ENCODE peak calls at places on chromosome 13, in five cellular contexts. E is IMR-90, S is AG10803, B is small intestine, Z is lower leg skin. P is an unnamed sample.

GRCh38 chr13:91361755-91362271 is 14.3 kb downstream of the MIR17HG start:
- DNase-seq in E (no peak), S (no peak), B (no peak), Z (no peak), P (no peak)

GRCh38 chr13:49308104-49308875 is 60.6 kb downstream of the CDADC1 start:
- DNase-seq in E (peak; percentile 66), S (peak; percentile 73), B (no peak), Z (peak; percentile 88), P (peak; percentile 88)

GRCh38 chr13:107421028-107421427 is 794.3 kb downstream of the LIG4 start:
- DNase-seq in E (peak; percentile 75), S (no peak), B (no peak), Z (no peak), P (no peak)

GRCh38 chr13:94968040-94968756 is 255.9 kb upstream of the SOX21 start:
- DNase-seq in E (no peak), S (no peak), B (no peak), Z (no peak), P (no peak)

GRCh38 chr13:24680258-24680920 is at the start of gene ATP12A:
- DNase-seq in E (no peak), S (no peak), B (no peak), Z (no peak), P (no peak)

GRCh38 chr13:26563713-26564112 is 6.2 kb downstream of the WASF3 start:
- DNase-seq in E (no peak), S (no peak), B (no peak), Z (no peak), P (no peak)

GRCh38 chr13:31049833-31050232 is 111.9 kb downstream of the HSPH1 start:
- DNase-seq in E (no peak), S (no peak), B (no peak), Z (no peak), P (no peak)

GRCh38 chr13:48000559-48001126 is 430 bp downstream of the SUCLA2 start:
- DNase-seq in E (peak; percentile 2), S (no peak), B (peak; percentile 37), Z (no peak), P (no peak)

GRCh38 chr13:62556973-62557372 is 1141.3 kb upstream of the PCDH20 start:
- DNase-seq in E (peak; percentile 8), S (no peak), B (no peak), Z (no peak), P (no peak)

DNA sequence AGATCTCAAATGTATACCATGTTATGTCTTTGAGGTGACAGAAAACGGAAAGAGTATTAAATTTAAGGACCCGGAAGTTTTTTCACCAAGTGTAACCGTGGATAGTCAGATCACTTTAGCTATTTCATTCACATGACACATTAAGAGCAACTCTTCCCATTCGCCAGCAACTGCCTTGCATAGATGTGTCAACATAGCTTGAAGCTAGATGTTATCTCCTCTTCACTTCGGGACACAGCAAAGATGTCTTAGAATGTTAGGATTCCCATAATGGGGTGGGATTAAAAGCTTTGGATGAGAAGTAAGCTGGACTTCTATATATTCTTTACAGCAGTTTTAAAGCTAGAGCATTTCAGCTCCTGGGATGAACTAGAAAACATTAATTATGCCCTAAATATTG is 1135.9 kb upstream of the PCDH20 start:
- DNase-seq in E (no peak), S (no peak), B (no peak), Z (no peak), P (no peak)
- H3K4me3 ChIP-seq in E (no peak overlapping the region), S (no peak overlapping the region), B (no peak overlapping the region), Z (no peak overlapping the region), P (no peak overlapping the region)

GRCh38 chr13:40564342-40564997 is 102.0 kb downstream of the FOXO1 start:
- DNase-seq in E (no peak), S (no peak), B (no peak), Z (no peak), P (no peak)

GRCh38 chr13:40565282-40566148 is 100.9 kb downstream of the FOXO1 start:
- DNase-seq in E (no peak), S (no peak), B (no peak), Z (no peak), P (no peak)

GRCh38 chr13:40566811-40567210 is 99.6 kb downstream of the FOXO1 start:
- DNase-seq in E (no peak), S (no peak), B (no peak), Z (no peak), P (no peak)

GRCh38 chr13:40562975-40563349 is 103.5 kb downstream of the FOXO1 start:
- DNase-seq in E (no peak), S (no peak), B (no peak), Z (no peak), P (no peak)

DNA sequence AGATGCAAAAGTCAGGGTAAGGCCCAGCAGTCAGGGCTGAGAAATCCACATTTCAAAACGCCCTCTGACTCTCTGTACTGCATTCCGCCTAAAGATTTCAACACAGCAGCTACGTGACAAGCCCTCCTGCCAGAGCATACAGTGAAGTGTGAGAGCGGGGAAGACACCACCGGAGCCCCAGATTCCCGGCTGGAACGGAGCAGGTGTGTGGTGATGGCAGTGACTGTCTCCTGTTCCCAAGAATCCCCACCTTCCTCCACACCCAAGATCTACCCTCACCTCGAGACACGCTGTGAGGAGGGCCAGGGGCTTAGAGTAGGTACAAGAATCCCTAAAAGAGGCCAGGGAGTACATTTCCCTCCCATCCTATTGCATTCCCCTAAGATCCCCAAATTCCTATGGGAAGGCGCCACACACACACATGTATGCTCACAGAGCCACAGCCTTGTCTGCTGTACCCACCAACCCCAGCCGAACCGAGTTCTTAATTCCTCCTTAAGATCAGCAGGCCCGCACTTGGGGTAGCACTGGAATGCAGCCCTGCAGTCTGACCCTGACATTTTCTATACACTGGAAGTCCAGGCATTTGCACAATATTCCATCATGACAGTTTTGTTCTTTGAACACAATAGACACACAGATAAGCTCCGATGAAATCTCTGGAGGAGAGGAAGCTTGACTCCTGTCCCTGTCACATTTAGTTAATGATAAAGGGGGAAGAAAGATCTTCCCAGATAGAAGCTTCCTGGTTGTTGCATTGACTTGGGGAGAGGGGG is 102.9 kb downstream of the FOXO1 start:
- DNase-seq in E (no peak), S (no peak), B (no peak), Z (no peak), P (no peak)
- H3K4me3 ChIP-seq in E (no peak overlapping the region), S (no peak overlapping the region), B (no peak overlapping the region), Z (no peak overlapping the region), P (no peak overlapping the region)

GRCh38 chr13:45413826-45414312 is 4.3 kb downstream of the SLC25A30 start:
- DNase-seq in E (no peak), S (no peak), B (peak; percentile 66), Z (no peak), P (no peak)
- H3K4me3 ChIP-seq in E (no peak overlapping the region), S (peak overlapping the region; percentile 47), B (no peak overlapping the region), Z (no peak overlapping the region), P (no peak overlapping the region)

GRCh38 chr13:52345048-52345447 is 60.9 kb downstream of the THSD1 start:
- DNase-seq in E (peak; percentile 47), S (no peak), B (no peak), Z (no peak), P (peak; percentile 22)

GRCh38 chr13:52348081-52348480 is 57.9 kb downstream of the THSD1 start:
- DNase-seq in E (peak; percentile 88), S (peak; percentile 94), B (no peak), Z (no peak), P (peak; percentile 87)

GRCh38 chr13:52348983-52349780 is 56.8 kb downstream of the THSD1 start:
- DNase-seq in E (peak; percentile 85), S (peak; percentile 80), B (peak; percentile 40), Z (no peak), P (peak; percentile 67)

GRCh38 chr13:52345631-52346251 is 60.2 kb downstream of the THSD1 start:
- DNase-seq in E (peak; percentile 21), S (no peak), B (no peak), Z (no peak), P (no peak)

GRCh38 chr13:52344108-52344507 is 61.9 kb downstream of the THSD1 start:
- DNase-seq in E (no peak), S (peak; percentile 76), B (no peak), Z (no peak), P (no peak)
- H3K4me3 ChIP-seq in E (no peak overlapping the region), S (peak overlapping the region; percentile 33), B (no peak overlapping the region), Z (no peak overlapping the region), P (no peak overlapping the region)

DNA sequence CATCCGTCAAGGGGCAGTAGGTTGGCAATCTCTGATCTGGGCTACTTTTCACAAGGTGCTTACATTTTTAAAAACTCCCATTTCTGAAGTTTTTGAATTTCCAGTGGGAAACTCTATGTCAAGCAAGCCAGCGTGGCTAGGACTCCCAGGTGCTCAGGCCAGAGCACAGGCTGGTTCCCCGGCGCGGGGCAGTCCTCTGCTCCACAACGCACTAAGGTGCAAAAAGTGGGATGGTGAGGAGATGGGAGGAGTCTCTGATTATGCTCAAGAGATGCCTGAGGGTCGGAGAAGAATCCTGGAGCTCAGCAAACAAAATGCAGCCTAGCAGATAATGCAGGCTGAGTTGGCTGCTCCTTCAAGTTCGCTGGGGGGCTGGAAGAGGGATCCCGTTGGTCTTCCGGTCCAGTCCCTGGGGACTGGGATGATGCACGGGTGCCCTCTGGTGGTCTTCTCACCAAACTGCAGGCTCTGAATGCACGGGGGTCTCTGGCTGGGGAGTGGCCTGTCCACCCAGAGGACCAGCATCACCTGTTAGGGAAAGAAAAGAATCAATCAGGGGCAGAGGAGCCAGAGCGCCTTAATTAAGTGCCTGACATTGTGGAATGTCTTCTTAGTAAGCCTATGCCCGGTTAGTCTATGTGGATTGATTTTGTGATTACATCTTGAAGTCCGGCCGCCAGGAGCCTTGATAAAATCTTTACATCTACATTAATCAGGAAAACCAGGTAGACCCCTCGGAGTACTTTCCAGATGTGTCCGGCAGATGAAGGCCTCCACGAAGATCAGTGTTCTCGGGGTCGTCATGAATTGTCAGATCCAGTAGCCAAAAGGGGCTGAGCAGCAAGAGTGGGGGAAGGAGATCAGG is 244.4 kb upstream of the MAB21L1 start:
- DNase-seq in E (peak; percentile 46), S (peak; percentile 67), B (peak; percentile 25), Z (no peak), P (no peak)
- H3K4me3 ChIP-seq in E (no peak overlapping the region), S (peak overlapping the region; percentile 27), B (no peak overlapping the region), Z (no peak overlapping the region), P (peak overlapping the region; percentile 17)

GRCh38 chr13:77338961-77339401 is 12.1 kb upstream of the MYCBP2 start:
- DNase-seq in E (no peak), S (no peak), B (no peak), Z (no peak), P (no peak)
- H3K4me3 ChIP-seq in E (no peak overlapping the region), S (no peak overlapping the region), B (no peak overlapping the region), Z (no peak overlapping the region), P (no peak overlapping the region)